ENCODE peak calls at places on chromosomes 13 and 19, in nine cellular contexts. D is activated T-helper 1 cell treated with anti-CD3 and anti-CD28 coated beads, Interleukin-12 subunit alpha, Interleukin-12 subunit beta, Interleukin-2, Interleukin-4 antibody, amounts not matched to agents 30 ng/mL and 10 ng/mL and 1 ng/mL, durations not matched to agents 14 hours and 24 hours and 36 hours; N is pancreas; K is A172; H is NCI-H1930; G is HuH-7.5; T is MV-4-11; C is nucleus accumbens; J is endothelial cell. Q is an unnamed sample.

GRCh38 chr13:49958321-49958720 is 22.2 kb upstream of the SPRYD7 start:
- DNase-seq in T (no peak), G (no peak), K (no peak), H (no peak), C (no peak), N (no peak), J (no peak), D (no peak), Q (no peak)

GRCh38 chr13:45374917-45375316 is 33.9 kb upstream of the TPT1 start:
- DNase-seq in G (no peak), H (no peak), K (no peak), C (no peak), D (no peak), T (no peak), J (no peak), N (no peak), Q (no peak)

GRCh38 chr19:1587872-1588271 is 4.8 kb downstream of the MBD3 start:
- DNase-seq in D (no peak), K (no peak), N (no peak), G (no peak), C (no peak), H (no peak), T (no peak), J (no peak), Q (no peak)

GRCh38 chr13:37173214-37173613 is 67.8 kb upstream of the CSNK1A1L start:
- DNase-seq in D (no peak), K (no peak), H (no peak), N (no peak), T (no peak), J (no peak), G (no peak), C (no peak), Q (no peak)

GRCh38 chr19:16655727-16656126 is 4.2 kb downstream of the SMIM7 start:
- DNase-seq in J (no peak), C (no peak), T (no peak), H (no peak), G (no peak), K (no peak), D (no peak), N (no peak), Q (no peak)

GRCh38 chr13:94173312-94173854 is 306.1 kb downstream of the DCT start:
- DNase-seq in D (no peak), K (no peak), H (no peak), N (no peak), G (no peak), J (no peak), T (no peak), C (no peak), Q (peak; percentile 11)

GRCh38 chr13:111939285-111940278 is 127.4 kb upstream of the SOX1 start:
- DNase-seq in D (no peak), K (no peak), J (no peak), N (no peak), G (no peak), H (no peak), C (no peak), T (no peak), Q (no peak)

GRCh38 chr19:45391346-45391745 is 13.5 kb downstream of the PPP1R13L start:
- DNase-seq in H (no peak), G (peak; percentile 57), D (no peak), K (no peak), J (no peak), N (peak; percentile 16), C (no peak), T (peak; percentile 84), Q (peak; percentile 54)

GRCh38 chr13:96994030-96994848 is at the start of gene OXGR1:
- DNase-seq in K (no peak), T (no peak), N (peak; percentile 71), G (no peak), H (no peak), J (no peak), C (peak; percentile 3), D (no peak), Q (peak; percentile 11)

GRCh38 chr13:25977216-25977615 is 74.6 kb downstream of the SHISA2 start:
- DNase-seq in G (no peak), H (no peak), J (peak; percentile 52), D (no peak), C (no peak), N (no peak), T (no peak), K (no peak), Q (peak; percentile 18)

GRCh38 chr13:72062566-72062965 is 195.6 kb upstream of the DACH1 start:
- DNase-seq in D (no peak), K (peak; percentile 71), T (no peak), J (peak; percentile 7), H (no peak), G (no peak), C (no peak), N (peak; percentile 21), Q (no peak)

GRCh38 chr13:27367570-27367969 is 56.8 kb upstream of the GTF3A start:
- DNase-seq in C (no peak), G (peak; percentile 58), H (no peak), D (no peak), N (no peak), T (no peak), K (no peak), J (no peak), Q (no peak)

GRCh38 chr19:1027020-1027952 is 878 bp downstream of the CNN2 start:
- DNase-seq in H (no peak), D (no peak), T (peak; percentile 57), J (no peak), C (no peak), K (peak; percentile 35), G (no peak), N (peak; percentile 81), Q (no peak)

GRCh38 chr19:10991521-10992081 is 30.8 kb downstream of the SMARCA4 start:
- DNase-seq in D (no peak), G (no peak), T (no peak), N (no peak), H (no peak), K (no peak), J (no peak), C (no peak), Q (no peak)

GRCh38 chr19:4503224-4504170 is 14.8 kb downstream of the PLIN4 start:
- DNase-seq in C (no peak), D (no peak), J (no peak), H (no peak), K (no peak), T (no peak), N (no peak), G (no peak), Q (no peak)

GRCh38 chr13:40390290-40391008 is 276.0 kb downstream of the FOXO1 start:
- DNase-seq in C (no peak), N (no peak), H (peak; percentile 27), D (no peak), T (no peak), K (no peak), G (no peak), J (no peak), Q (no peak)

GRCh38 chr13:114068723-114069322 is 63.6 kb downstream of the RASA3 start:
- DNase-seq in N (no peak), K (peak; percentile 44), G (no peak), T (peak; percentile 48), H (no peak), J (no peak), C (no peak), D (no peak), Q (peak; percentile 35)

GRCh38 chr19:23070353-23070781 is 46.5 kb upstream of the ZNF730 start:
- DNase-seq in T (no peak), J (no peak), H (no peak), C (no peak), K (no peak), G (no peak), D (no peak), N (peak; percentile 42), Q (peak; percentile 34)

GRCh38 chr19:12939292-12939606 is 840 bp downstream of the CALR start:
- DNase-seq in N (no peak), H (no peak), K (no peak), D (peak; percentile 20), T (no peak), C (no peak), G (no peak), J (no peak), Q (no peak)

GRCh38 chr13:42215578-42216421 is 56.2 kb upstream of the AKAP11 start:
- DNase-seq in T (peak; percentile 27), C (no peak), K (peak; percentile 49), H (peak; percentile 44), D (peak; percentile 3), G (no peak), J (peak; percentile 39), N (no peak), Q (peak; percentile 13)

Q was measured in Daoy.